ENCODE peak calls at places on chromosomes 3 and 15, in nine cellular contexts. C is AG09319; G is ovary; N is HTR-8/SVneo; K is head of caudate nucleus; M is stimulated activated CD8-positive, alpha-beta memory T cell treated with anti-CD3 and anti-CD28 coated beads, Interleukin-7, amount 100 ng/mL, for 4 hours; F is heart right ventricle; W is mammary epithelial cell; P is Right ventricle myocardium inferior. V is an unnamed sample.
A peak's percentile ranks its signal among the peaks of the same experiment; 100 is the strongest.

GRCh38 chr3:81249540-81250029 is 511.9 kb downstream of the GBE1 start:
- DNase-seq in C (no peak), G (no peak), N (peak; percentile 12), K (no peak), M (no peak), F (no peak), W (no peak), P (no peak), V (no peak)

GRCh38 chr3:8846176-8846575 is 76.8 kb upstream of the OXTR start:
- DNase-seq in C (no peak), G (no peak), N (no peak), K (peak; percentile 30), M (no peak), F (no peak), W (peak; percentile 8), P (no peak), V (no peak)

GRCh38 chr3:9399746-9400145 is 2.3 kb downstream of the SETD5 start:
- DNase-seq in C (peak; percentile 91), G (peak; percentile 75), N (peak; percentile 51), K (peak; percentile 77), M (no peak), F (peak; percentile 71), W (peak; percentile 86), P (peak; percentile 90), V (peak; percentile 55)

GRCh38 chr15:67063689-67064606 is 1.5 kb upstream of the SMAD3 start:
- DNase-seq in C (no peak), G (peak; percentile 55), N (no peak), K (peak; percentile 73), M (no peak), F (peak; percentile 32), W (no peak), P (no peak), V (no peak)

GRCh38 chr3:55481067-55481917 is 5.8 kb downstream of the WNT5A start:
- DNase-seq in C (peak; percentile 84), G (peak; percentile 70), N (peak; percentile 47), K (peak; percentile 60), M (no peak), F (peak; percentile 26), W (no peak), P (peak; percentile 65), V (no peak)

GRCh38 chr3:66419053-66419440 is 81.8 kb downstream of the LRIG1 start:
- DNase-seq in C (no peak), G (no peak), N (no peak), K (peak; percentile 71), M (no peak), F (no peak), W (no peak), P (no peak), V (no peak)

GRCh38 chr15:86106306-86106705 is 26.6 kb downstream of the AGBL1 start:
- DNase-seq in C (no peak), G (no peak), N (no peak), K (no peak), M (no peak), F (no peak), W (no peak), P (no peak), V (no peak)

GRCh38 chr3:126620743-126621142 is 34.2 kb downstream of the TXNRD3 start:
- DNase-seq in C (no peak), G (no peak), N (no peak), K (no peak), M (no peak), F (no peak), W (no peak), P (no peak), V (no peak)

V was measured in HL-60.